ENCODE peak calls at places on chromosome 13, in four cellular contexts. F, K, M and D are unnamed samples.

GRCh38 chr13:71712988-71713653 is 153.9 kb downstream of the DACH1 start:
- DNase-seq in F (no peak), K (peak; percentile 49), M (no peak), D (peak; percentile 5)

GRCh38 chr13:80664930-80665329 is 324.0 kb upstream of the SPRY2 start:
- DNase-seq in F (no peak), K (no peak), M (no peak), D (no peak)

GRCh38 chr13:82606008-82606407 is 1276.3 kb downstream of the SLITRK1 start:
- DNase-seq in F (no peak), K (no peak), M (no peak), D (no peak)

GRCh38 chr13:95754069-95754468 is 77.1 kb downstream of the DNAJC3 start:
- DNase-seq in F (no peak), K (no peak), M (no peak), D (no peak)

GRCh38 chr13:39493966-39494365 is 109.0 kb downstream of the LHFPL6 start:
- DNase-seq in F (no peak), K (no peak), M (no peak), D (no peak)

GRCh38 chr13:107299717-107300116 is 731.8 kb upstream of the ARGLU1 start:
- DNase-seq in F (no peak), K (no peak), M (no peak), D (no peak)

GRCh38 chr13:29361716-29362115 is 233.8 kb downstream of the SLC7A1 start:
- DNase-seq in F (no peak), K (no peak), M (no peak), D (no peak)

GRCh38 chr13:34044660-34045080 is 226.7 kb downstream of the RFC3 start:
- DNase-seq in F (no peak), K (no peak), M (no peak), D (no peak)

GRCh38 chr13:110944121-110944967 is 29.5 kb upstream of the ANKRD10 start:
- DNase-seq in F (peak; percentile 39), K (peak; percentile 52), M (no peak), D (no peak)

GRCh38 chr13:95301947-95302386 is 716 bp upstream of the ABCC4 start:
- DNase-seq in F (no peak), K (no peak), M (no peak), D (no peak)

GRCh38 chr13:112616586-112617381 is 28.8 kb upstream of the TUBGCP3 start:
- DNase-seq in F (peak; percentile 57), K (peak; percentile 35), M (no peak), D (no peak)

GRCh38 chr13:104074326-104074725 is 1008.1 kb upstream of the SLC10A2 start:
- DNase-seq in F (no peak), K (no peak), M (no peak), D (no peak)

GRCh38 chr13:97224544-97225324 is 2.6 kb downstream of the MBNL2 start:
- DNase-seq in F (peak; percentile 42), K (peak; percentile 66), M (no peak), D (no peak)

GRCh38 chr13:96984061-96984508 is 10.2 kb downstream of the OXGR1 start:
- DNase-seq in F (no peak), K (no peak), M (peak; percentile 9), D (no peak)

GRCh38 chr13:97723655-97724054 is 229.8 kb upstream of the IPO5 start:
- DNase-seq in F (no peak), K (no peak), M (no peak), D (no peak)

GRCh38 chr13:47845981-47846380 is 155.1 kb downstream of the SUCLA2 start:
- DNase-seq in F (no peak), K (no peak), M (no peak), D (no peak)

GRCh38 chr13:28820099-28821051 is at the start of gene MTUS2:
- DNase-seq in F (peak; percentile 68), K (no peak), M (no peak), D (no peak)

GRCh38 chr13:95833713-95834112 is 156.8 kb downstream of the DNAJC3 start:
- DNase-seq in F (peak; percentile 7), K (no peak), M (no peak), D (no peak)

GRCh38 chr13:36298535-36299068 is 988 bp upstream of the CCDC169 start:
- DNase-seq in F (no peak), K (no peak), M (no peak), D (peak; percentile 64)

GRCh38 chr13:42591602-42592001 is 17.6 kb downstream of the TNFSF11 start:
- DNase-seq in F (no peak), K (no peak), M (no peak), D (no peak)

GRCh38 chr13:59534806-59535205 is 628.9 kb downstream of the DIAPH3 start:
- DNase-seq in F (no peak), K (no peak), M (no peak), D (no peak)

GRCh38 chr13:83515267-83515666 is 367.0 kb downstream of the SLITRK1 start:
- DNase-seq in F (no peak), K (no peak), M (no peak), D (no peak)

GRCh38 chr13:110232756-110233155 is 74.2 kb downstream of the COL4A1 start:
- DNase-seq in F (no peak), K (no peak), M (no peak), D (no peak)

GRCh38 chr13:90258129-90258528 is 1089.4 kb upstream of the MIR17HG start:
- DNase-seq in F (no peak), K (no peak), M (no peak), D (no peak)

GRCh38 chr13:78604782-78605611 is 1.6 kb upstream of the POU4F1 start:
- DNase-seq in F (peak; percentile 35), K (peak; percentile 50), M (no peak), D (no peak)

GRCh38 chr13:24184265-24184841 is 23.8 kb downstream of the SPATA13 start:
- DNase-seq in F (no peak), K (peak; percentile 93), M (no peak), D (no peak)

GRCh38 chr13:32017449-32017848 is 14.1 kb upstream of the FRY start:
- DNase-seq in F (no peak), K (no peak), M (no peak), D (no peak)
- TF ChIP-seq HDAC6 in F (no peak), K (no peak), M (no peak), D (no peak)

DNA sequence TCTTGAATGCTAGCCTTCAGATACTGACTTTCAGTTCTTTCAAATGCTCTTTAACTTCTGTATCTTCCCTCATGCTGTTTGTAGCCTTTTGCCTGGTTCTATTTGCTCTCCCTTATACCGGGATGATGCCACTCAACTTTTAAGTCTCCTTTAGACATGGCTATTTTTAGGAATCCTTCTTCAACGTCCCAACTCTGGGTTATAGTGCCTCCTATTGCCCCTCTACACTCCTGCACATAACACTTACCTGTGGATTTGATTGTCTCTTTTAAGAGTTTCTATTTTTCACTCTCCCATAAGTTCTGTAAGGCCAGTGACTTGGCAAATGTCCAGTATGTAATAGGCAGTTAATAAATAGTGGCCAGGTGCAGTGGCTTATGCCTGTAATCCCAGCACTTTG is 343.0 kb downstream of the KLF5 start:
- DNase-seq in F (no peak), K (no peak), M (no peak), D (no peak)
- TF ChIP-seq HDAC6 in F (no peak), K (no peak), M (no peak), D (no peak)

GRCh38 chr13:99265162-99265822 is 7.1 kb upstream of the GPR18 start:
- DNase-seq in F (no peak), K (no peak), M (no peak), D (no peak)
- TF ChIP-seq HDAC6 in F (no peak), K (no peak), M (no peak), D (no peak)

GRCh38 chr13:45534604-45535003 is 69.9 kb downstream of the COG3 start:
- DNase-seq in F (no peak), K (no peak), M (no peak), D (no peak)
- TF ChIP-seq HDAC6 in F (no peak), K (no peak), M (no peak), D (no peak)

GRCh38 chr13:108610517-108610916 is 18.9 kb upstream of the MYO16 start:
- DNase-seq in F (no peak), K (no peak), M (no peak), D (no peak)

GRCh38 chr13:108606424-108606823 is 23.0 kb upstream of the MYO16 start:
- DNase-seq in F (no peak), K (no peak), M (no peak), D (no peak)

GRCh38 chr13:108615241-108615640 is 14.2 kb upstream of the MYO16 start:
- DNase-seq in F (no peak), K (no peak), M (no peak), D (no peak)

GRCh38 chr13:108609353-108609752 is 20.1 kb upstream of the MYO16 start:
- DNase-seq in F (no peak), K (no peak), M (no peak), D (no peak)
- TF ChIP-seq HDAC6 in F (no peak), K (no peak), M (no peak), D (no peak)

GRCh38 chr13:30864352-30865130 is 41.5 kb upstream of the MEDAG start:
- DNase-seq in F (no peak), K (no peak), M (no peak), D (no peak)
- TF ChIP-seq HDAC6 in F (no peak), K (no peak), M (no peak), D (no peak)

GRCh38 chr13:44903596-44903995 is 85.7 kb downstream of the NUFIP1 start:
- DNase-seq in F (no peak), K (no peak), M (no peak), D (no peak)
- TF ChIP-seq HDAC6 in F (no peak), K (no peak), M (no peak), D (no peak)